ENCODE peak calls at places on chromosomes 16 and 17, in six cellular contexts. E, H, G, Y, T and O are unnamed samples.

GRCh38 chr17:1078062-1078711 is 81.3 kb downstream of the TIMM22 start:
- DNase-seq in E (no peak), H (no peak), G (no peak), Y (no peak), T (no peak), O (no peak)

GRCh38 chr17:40980594-40980993 is 3.5 kb downstream of the KRT40 start:
- DNase-seq in E (peak), H (no peak), G (no peak), Y (no peak), T (no peak), O (no peak)

GRCh38 chr16:74726736-74727135 is 26.1 kb upstream of the MLKL start:
- DNase-seq in E (no peak), H (no peak), G (no peak), Y (no peak), T (no peak), O (no peak)

GRCh38 chr16:85860413-85861094 is 38.4 kb upstream of the IRF8 start:
- DNase-seq in E (no peak), H (no peak), G (peak), Y (no peak), T (no peak), O (peak)

GRCh38 chr16:77675464-77676324 is 46.6 kb upstream of the NUDT7 start:
- DNase-seq in E (peak), H (peak), G (no peak), Y (peak), T (peak), O (peak)

GRCh38 chr16:27400751-27401620 is 988 bp upstream of the IL21R start:
- DNase-seq in E (peak), H (no peak), G (no peak), Y (no peak), T (no peak), O (no peak)

GRCh38 chr17:2337152-2337810 is at the start of gene SGSM2:
- DNase-seq in E (peak), H (peak), G (peak), Y (peak), T (peak), O (no peak)

GRCh38 chr17:30271102-30271501 is 20.6 kb downstream of the BLMH start:
- DNase-seq in E (peak), H (no peak), G (no peak), Y (no peak), T (no peak), O (no peak)

GRCh38 chr16:77986021-77986420 is 36.3 kb upstream of the CLEC3A start:
- DNase-seq in E (no peak), H (no peak), G (no peak), Y (no peak), T (no peak), O (no peak)

GRCh38 chr16:88940196-88941050 is 36.6 kb downstream of the CBFA2T3 start:
- DNase-seq in E (no peak), H (no peak), G (peak), Y (no peak), T (peak), O (no peak)

GRCh38 chr16:3673201-3673600 is 18.7 kb downstream of the DNASE1 start:
- DNase-seq in E (no peak), H (no peak), G (no peak), Y (no peak), T (no peak), O (no peak)

GRCh38 chr17:47611372-47612350 is 38.1 kb upstream of the KPNB1 start:
- DNase-seq in E (peak), H (no peak), G (no peak), Y (no peak), T (no peak), O (no peak)

GRCh38 chr17:79938696-79939435 is 96.8 kb downstream of the TBC1D16 start:
- DNase-seq in E (no peak), H (no peak), G (peak), Y (no peak), T (peak), O (no peak)

GRCh38 chr16:15482068-15482747 is 47.8 kb downstream of the BMERB1 start:
- DNase-seq in E (peak), H (peak), G (no peak), Y (peak), T (peak), O (peak)
- TF ChIP-seq CTCF in E (peak), H (no peak), G (no peak), Y (no peak), T (no peak), O (no peak)

GRCh38 chr17:69059458-69060205 is 1.1 kb downstream of the ABCA9 start:
- DNase-seq in E (no peak), H (no peak), G (no peak), Y (no peak), T (no peak), O (no peak)

GRCh38 chr17:69058165-69058564 is 2.6 kb downstream of the ABCA9 start:
- DNase-seq in E (no peak), H (no peak), G (no peak), Y (no peak), T (no peak), O (no peak)

GRCh38 chr17:69062860-69063621 is 2.3 kb upstream of the ABCA9 start:
- DNase-seq in E (no peak), H (no peak), G (no peak), Y (no peak), T (no peak), O (no peak)

GRCh38 chr17:69061901-69062556 is 1.3 kb upstream of the ABCA9 start:
- DNase-seq in E (no peak), H (no peak), G (no peak), Y (no peak), T (no peak), O (no peak)

GRCh38 chr17:69060835-69061234 is at the start of gene ABCA9:
- DNase-seq in E (peak), H (no peak), G (no peak), Y (no peak), T (no peak), O (no peak)
- H3K4me3 ChIP-seq in E (no peak), H (no peak), G (no peak), Y (no peak), T (peak), O (no peak)

DNA sequence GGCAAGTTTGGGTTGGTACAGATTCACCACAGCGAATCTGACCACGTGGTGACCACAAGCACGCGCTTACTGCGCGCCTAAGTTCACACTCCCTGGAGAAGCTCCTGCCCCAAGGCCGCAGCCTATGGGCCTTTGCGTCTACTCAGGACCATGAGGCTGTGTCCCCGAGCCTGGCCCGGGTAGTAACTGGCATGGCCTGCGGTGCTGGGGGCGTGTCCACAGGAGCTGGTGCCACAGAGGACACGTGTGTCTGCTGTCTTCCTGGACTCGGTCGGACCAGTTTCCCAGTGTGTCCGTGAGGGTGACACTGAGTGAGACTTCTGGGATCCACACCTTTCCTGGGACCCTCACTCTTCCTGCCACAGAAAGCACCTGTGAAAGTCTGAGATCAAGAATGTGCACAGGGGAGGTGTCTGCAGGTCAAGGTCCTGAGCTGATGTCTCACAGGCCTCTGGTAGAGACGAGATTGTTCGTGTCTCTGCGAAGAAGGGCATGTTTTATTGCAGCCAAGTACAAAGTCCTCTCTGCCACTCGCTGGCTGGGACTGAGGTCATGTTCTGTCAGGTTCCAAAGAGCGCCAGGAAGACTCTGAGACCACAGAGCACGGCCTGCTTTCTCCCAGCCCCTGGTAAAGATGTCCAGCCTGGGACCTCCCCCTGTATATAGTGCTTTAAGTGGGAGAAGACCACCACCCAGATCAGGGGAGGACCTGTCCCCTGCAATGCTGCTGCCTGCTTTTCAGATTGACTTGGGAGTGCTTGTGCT is 25.2 kb upstream of the CAPN15 start:
- DNase-seq in E (no peak), H (no peak), G (no peak), Y (no peak), T (no peak), O (no peak)
- TF ChIP-seq POLR2A in E (no peak), H (no peak), G (no peak), Y (no peak), T (no peak), O (no peak)

GRCh38 chr17:12554251-12554650 is 111.4 kb upstream of the MYOCD start:
- DNase-seq in E (no peak), H (no peak), G (no peak), Y (no peak), T (no peak), O (no peak)
- TF ChIP-seq CTCF in E (no peak), H (no peak), G (no peak), Y (no peak), T (no peak), O (no peak)

DNA sequence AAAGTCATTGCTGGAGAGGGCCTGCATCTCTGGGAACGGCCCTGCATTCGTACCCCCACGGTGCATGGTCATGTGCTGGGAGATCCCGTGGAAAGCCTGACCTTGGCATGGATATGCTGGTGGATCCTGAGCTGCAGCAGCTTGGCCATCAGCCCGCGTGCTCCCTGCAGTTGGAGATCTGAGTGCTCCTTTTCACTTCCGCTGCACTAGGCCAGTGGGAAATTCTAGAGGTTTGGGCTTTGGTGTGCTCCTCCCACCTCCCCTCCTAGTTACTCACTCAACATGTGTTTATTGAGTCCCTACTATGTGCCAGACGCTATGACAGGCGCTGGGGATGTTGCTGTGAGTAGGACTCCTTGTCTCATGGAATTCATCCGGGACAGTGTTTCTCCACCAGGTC is 91.1 kb downstream of the RGS9 start:
- DNase-seq in E (no peak), H (no peak), G (no peak), Y (no peak), T (no peak), O (no peak)
- H3K4me3 ChIP-seq in E (no peak), H (no peak), G (no peak), Y (no peak), T (no peak), O (no peak)

GRCh38 chr16:66562986-66563385 is 3.3 kb upstream of the CMTM1 start:
- DNase-seq in E (no peak), H (no peak), G (no peak), Y (no peak), T (no peak), O (no peak)

GRCh38 chr16:66561381-66562080 is 4.7 kb upstream of the CMTM1 start:
- DNase-seq in E (no peak), H (no peak), G (no peak), Y (no peak), T (no peak), O (no peak)

GRCh38 chr16:66562409-66562808 is 3.8 kb upstream of the CMTM1 start:
- DNase-seq in E (no peak), H (no peak), G (no peak), Y (no peak), T (no peak), O (no peak)

GRCh38 chr16:66563574-66564334 is 2.5 kb upstream of the CMTM1 start:
- DNase-seq in E (no peak), H (no peak), G (no peak), Y (no peak), T (no peak), O (no peak)

GRCh38 chr16:66560107-66560506 is 6.1 kb upstream of the CMTM1 start:
- DNase-seq in E (no peak), H (no peak), G (no peak), Y (no peak), T (no peak), O (no peak)
- TF ChIP-seq POLR2A in E (no peak), H (no peak), G (no peak), Y (no peak), T (no peak), O (no peak)

GRCh38 chr17:50603340-50603739 is 31.3 kb upstream of the ABCC3 start:
- DNase-seq in E (no peak), H (peak), G (no peak), Y (no peak), T (no peak), O (no peak)
- TF ChIP-seq CTCF in E (no peak), H (no peak), G (no peak), Y (no peak), T (no peak), O (no peak)

DNA sequence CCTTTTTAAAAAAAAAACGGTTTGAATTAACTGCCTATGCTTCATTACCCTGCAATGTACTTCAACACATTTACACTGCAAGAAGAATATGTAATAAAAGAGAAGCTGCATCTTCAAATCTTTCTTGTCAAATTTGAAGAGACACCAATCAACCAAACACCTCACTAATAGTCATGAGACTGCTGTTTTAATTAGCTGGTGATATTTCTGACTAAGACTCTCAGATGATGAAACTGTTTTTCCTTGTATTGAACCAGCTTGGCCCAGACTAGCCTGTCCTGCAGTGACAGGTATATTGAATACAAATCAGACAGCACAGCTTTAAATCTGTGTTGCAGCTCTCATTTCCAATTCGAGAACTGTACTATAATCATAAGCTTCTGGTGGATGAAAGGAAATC is 306.4 kb downstream of the CEP112 start:
- DNase-seq in E (no peak), H (no peak), G (no peak), Y (no peak), T (no peak), O (no peak)
- H3K4me3 ChIP-seq in E (no peak), H (no peak), G (no peak), Y (no peak), T (no peak), O (no peak)